ENCODE peak calls at places on chromosomes 16 and 17, in ten cellular contexts. M, A, E, B, D, Q, Y, Z, U and H are unnamed samples.

GRCh38 chr16:52997922-52998321 is 54.8 kb downstream of the CHD9NB start:
- DNase-seq in U (no peak), M (no peak), A (no peak), Q (no peak), D (no peak), Z (no peak), Y (no peak), E (no peak), B (no peak), H (no peak)

GRCh38 chr17:74448774-74449173 is 16.9 kb downstream of the GPRC5C start:
- DNase-seq in Q (no peak), Y (no peak), D (no peak), M (no peak), B (no peak), U (no peak), Z (no peak), E (no peak), A (no peak), H (no peak)

GRCh38 chr16:64522548-64522947 is 599.3 kb downstream of the CDH11 start:
- DNase-seq in D (no peak), Y (no peak), Q (no peak), Z (no peak), A (no peak), M (no peak), U (no peak), E (no peak), B (no peak), H (no peak)

GRCh38 chr17:34756670-34757021 is 177.3 kb downstream of the TMEM132E start:
- DNase-seq in Z (no peak), B (no peak), D (no peak), E (no peak), Y (no peak), U (no peak), Q (no peak), M (no peak), A (peak; percentile 20), H (peak; percentile 63)

GRCh38 chr16:28974007-28974436 is 556 bp upstream of the SPNS1 start:
- DNase-seq in E (peak; percentile 73), M (peak; percentile 70), Q (peak; percentile 68), B (peak; percentile 78), A (peak; percentile 78), D (peak; percentile 15), Z (peak; percentile 71), U (no peak), Y (peak; percentile 23), H (peak; percentile 57)

GRCh38 chr16:30430428-30430970 is 669 bp upstream of the DCTPP1 start:
- DNase-seq in U (no peak), A (peak; percentile 60), E (no peak), Y (no peak), Q (no peak), D (no peak), M (peak; percentile 77), B (peak; percentile 66), Z (peak; percentile 58), H (no peak)

GRCh38 chr16:3520398-3520797 is 19.6 kb downstream of the CLUAP1 start:
- DNase-seq in Y (no peak), M (no peak), A (no peak), U (no peak), Q (no peak), E (no peak), B (no peak), D (no peak), Z (no peak), H (no peak)

GRCh38 chr16:51839697-51840462 is 688.8 kb upstream of the SALL1 start:
- DNase-seq in U (no peak), Y (no peak), Z (no peak), M (peak; percentile 15), D (peak; percentile 9), E (peak; percentile 65), Q (no peak), A (no peak), B (no peak), H (no peak)

GRCh38 chr17:72724375-72724774 is 368.1 kb downstream of the SLC39A11 start:
- DNase-seq in Q (no peak), M (no peak), E (no peak), A (no peak), Z (no peak), B (no peak), U (no peak), D (no peak), Y (no peak), H (no peak)

DNA sequence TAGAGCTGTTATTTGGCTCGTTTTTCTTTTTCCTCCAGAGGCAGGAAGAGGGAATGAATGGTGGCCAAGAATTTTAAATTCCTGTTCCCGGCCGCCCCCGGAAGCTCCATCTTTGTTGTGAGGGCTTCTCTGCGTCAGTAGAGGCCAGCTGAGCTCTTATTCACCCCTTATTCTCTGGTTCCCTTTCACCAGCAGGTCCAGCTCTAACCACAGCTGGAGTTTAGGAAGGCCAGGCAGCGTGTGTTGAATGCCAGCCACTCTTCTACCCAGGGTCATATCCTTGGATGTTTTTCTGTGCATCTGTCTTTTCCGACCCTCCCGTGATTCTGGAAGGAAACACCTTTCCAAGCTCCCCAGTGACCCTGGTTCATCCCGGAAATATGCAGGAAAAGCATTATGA is 570.5 kb downstream of the WWOX start:
- DNase-seq in Q (no peak), Y (no peak), Z (no peak), E (no peak), A (no peak), U (no peak), B (no peak), M (no peak), D (no peak), H (no peak)
- TF ChIP-seq MAX in Q (no peak), Y (no peak), Z (no peak), E (no peak), A (no peak), U (no peak), B (no peak), M (no peak), D (no peak), H (no peak)

DNA sequence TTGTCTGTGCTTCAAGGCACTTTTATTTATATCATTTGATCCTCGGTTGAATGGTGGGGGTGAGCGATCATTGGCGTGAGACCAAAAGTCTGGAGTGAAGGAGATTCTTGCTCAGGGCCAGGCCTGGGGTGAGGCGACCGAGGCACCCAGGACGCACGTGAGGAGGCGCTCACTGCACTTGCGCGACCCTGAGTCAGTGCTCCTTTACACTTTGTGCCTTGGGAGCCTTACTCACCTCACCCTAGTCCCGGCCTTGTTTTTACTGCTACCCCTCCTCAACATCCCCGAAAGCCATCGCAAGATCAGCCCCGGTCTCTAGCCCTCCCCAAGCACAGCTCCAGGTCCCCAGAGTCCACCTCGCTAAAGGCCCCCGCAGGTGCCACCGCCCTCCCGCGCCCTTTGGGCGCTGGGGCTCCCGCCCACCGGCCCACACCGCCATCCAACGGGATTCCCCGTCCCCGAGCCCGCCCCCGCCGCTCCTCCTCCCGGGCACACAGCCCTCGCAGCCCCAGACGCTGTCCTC is 496 bp downstream of the EZH1 start:
- DNase-seq in M (peak; percentile 78), U (peak; percentile 16), Y (peak; percentile 21), B (no peak), A (no peak), E (peak; percentile 80), D (peak; percentile 19), Q (no peak), Z (no peak), H (peak; percentile 81)
- TF ChIP-seq CTCF in M (peak; percentile 54), U (no peak), Y (no peak), B (no peak), A (no peak), E (no peak), D (no peak), Q (no peak), Z (peak; percentile 29), H (no peak)

GRCh38 chr16:48365030-48365600 is 20.1 kb downstream of the SIAH1 start:
- DNase-seq in Z (no peak), A (no peak), E (peak; percentile 30), D (no peak), Y (no peak), M (no peak), Q (no peak), U (no peak), B (no peak), H (no peak)

GRCh38 chr16:48369765-48370164 is 15.4 kb downstream of the SIAH1 start:
- DNase-seq in E (no peak), U (no peak), Y (no peak), D (no peak), Q (no peak), Z (no peak), A (no peak), B (no peak), M (no peak), H (no peak)

GRCh38 chr16:48366165-48367093 is 18.8 kb downstream of the SIAH1 start:
- DNase-seq in E (peak; percentile 88), Q (peak; percentile 77), U (peak; percentile 68), M (peak; percentile 79), D (no peak), Y (peak; percentile 80), Z (no peak), A (peak; percentile 40), B (peak; percentile 46), H (peak; percentile 86)

GRCh38 chr16:48367443-48368049 is 17.7 kb downstream of the SIAH1 start:
- DNase-seq in Z (no peak), A (no peak), Y (no peak), U (no peak), E (no peak), Q (no peak), D (no peak), B (no peak), M (no peak), H (no peak)

DNA sequence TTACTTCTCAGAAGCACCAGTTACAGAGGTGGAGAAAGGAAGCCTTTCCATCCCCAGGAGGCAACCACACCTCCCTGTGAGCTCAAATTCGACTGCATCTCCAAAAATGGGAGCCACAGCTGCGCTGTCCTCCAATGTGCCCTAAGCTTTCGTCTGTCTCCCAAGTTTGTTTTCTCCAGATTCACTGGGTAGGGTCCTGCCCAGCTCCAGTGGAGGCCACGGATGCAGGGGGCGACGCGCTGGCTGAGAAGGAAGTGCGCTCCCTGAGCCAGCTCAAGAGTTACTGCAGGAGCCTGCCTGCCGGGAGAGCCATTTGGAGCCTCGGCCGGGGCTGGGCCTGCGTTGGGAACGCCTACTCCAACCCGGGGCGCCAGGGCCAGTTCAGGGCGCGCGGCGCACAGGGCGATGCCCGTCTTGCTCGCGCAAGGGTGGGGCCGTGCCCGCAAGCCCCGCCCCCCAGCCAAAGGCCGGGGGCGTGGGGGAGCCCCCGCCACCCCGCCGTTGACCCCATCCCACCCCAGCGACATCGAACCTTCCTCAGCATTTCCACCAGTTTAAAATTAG is 19.5 kb downstream of the SIAH1 start:
- DNase-seq in Z (peak; percentile 89), Y (peak; percentile 77), B (peak; percentile 90), Q (peak; percentile 89), M (peak; percentile 83), A (peak; percentile 94), D (peak; percentile 82), U (no peak), E (peak; percentile 93), H (peak; percentile 91)
- TF ChIP-seq MAX in Z (peak; percentile 53), Y (no peak), B (no peak), Q (no peak), M (no peak), A (peak; percentile 30), D (no peak), U (no peak), E (peak; percentile 37), H (no peak)

DNA sequence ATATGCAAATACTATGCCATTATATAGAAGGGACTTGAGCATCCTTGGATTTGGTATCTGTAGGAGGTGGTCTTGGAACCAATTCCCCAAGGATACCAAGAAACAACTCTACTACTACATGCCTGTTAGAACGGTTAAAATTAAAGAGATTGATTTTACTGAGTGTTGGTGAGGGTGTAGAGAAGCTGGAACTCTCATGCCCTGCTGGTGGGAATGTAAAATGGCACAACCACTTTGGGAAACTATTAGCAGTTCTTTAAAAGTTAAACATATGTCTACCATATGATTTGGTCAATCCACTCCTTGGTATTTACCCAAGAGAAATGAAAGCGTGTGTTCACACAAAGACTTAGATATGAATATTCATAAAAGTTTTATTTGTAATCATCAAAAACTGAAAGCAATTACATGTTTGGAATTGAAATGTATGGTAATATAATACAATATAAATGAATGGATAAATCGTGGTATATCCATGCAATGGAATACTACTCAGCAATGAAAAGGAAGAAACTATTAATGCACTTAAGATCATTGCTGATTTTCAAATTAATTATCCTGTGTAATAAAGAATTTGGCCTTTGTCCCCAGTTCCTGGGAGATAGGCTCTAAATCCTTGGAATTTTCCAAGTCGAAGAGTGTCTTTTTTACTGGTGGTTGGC is 7.8 kb downstream of the MFSD6L start:
- DNase-seq in Q (no peak), A (no peak), Z (no peak), M (no peak), D (no peak), Y (no peak), U (no peak), B (no peak), E (no peak), H (no peak)
- TF ChIP-seq CTCF in Q (no peak), A (no peak), Z (no peak), M (no peak), D (no peak), Y (no peak), U (no peak), B (peak; percentile 38), E (no peak), H (no peak)